ENCODE peak calls at places on chromosome X, in nine cellular contexts. M is Karpas-422, T is Panc1, D is AG04450, R is fibroblast of lung, J is neuronal stem cell, O is HCT116, Q is OCI-LY7, P is psoas muscle. E is an unnamed sample.
A peak's percentile ranks its signal among the peaks of the same experiment; 100 is the strongest.

GRCh38 chrX:123859409-123859827 is 435 bp upstream of the XIAP start:
- DNase-seq in D (no peak), Q (peak; percentile 76), P (no peak), O (no peak), T (no peak), M (no peak), R (no peak), J (peak; percentile 3), E (peak; percentile 92)

GRCh38 chrX:25853002-25853479 is 285.1 kb upstream of the MAGEB18 start:
- DNase-seq in D (no peak), J (no peak), R (no peak), M (no peak), O (no peak), P (no peak), Q (no peak), T (no peak), E (no peak)

GRCh38 chrX:18640686-18641085 is 31.2 kb downstream of the RS1 start:
- DNase-seq in O (no peak), T (no peak), M (no peak), J (peak; percentile 11), Q (no peak), D (no peak), P (no peak), R (no peak), E (no peak)

GRCh38 chrX:75781618-75782017 is 3.4 kb downstream of the MAGEE2 start:
- DNase-seq in D (no peak), P (peak; percentile 16), Q (no peak), J (peak; percentile 0), M (no peak), R (no peak), O (no peak), T (no peak), E (no peak)

GRCh38 chrX:112761239-112762207 is 79.1 kb downstream of the AMOT start:
- DNase-seq in P (no peak), R (no peak), M (peak; percentile 65), D (no peak), Q (peak; percentile 55), T (no peak), J (no peak), O (no peak), E (no peak)

GRCh38 chrX:373641-374471 is 12.9 kb downstream of the PPP2R3B start:
- DNase-seq in Q (peak; percentile 78), J (peak; percentile 52), R (peak; percentile 56), D (no peak), P (no peak), M (no peak), T (no peak), O (no peak), E (no peak)

GRCh38 chrX:153321381-153322105 is at the start of gene PNMA6F:
- DNase-seq in M (no peak), P (no peak), Q (no peak), T (no peak), R (no peak), O (no peak), J (no peak), D (no peak), E (no peak)

GRCh38 chrX:42020225-42020624 is 96.9 kb upstream of the CASK start:
- DNase-seq in R (no peak), P (no peak), D (no peak), O (no peak), T (no peak), Q (no peak), J (no peak), M (no peak), E (no peak)

GRCh38 chrX:133674726-133675470 is 259.6 kb upstream of the GPC4 start:
- DNase-seq in J (no peak), T (no peak), M (no peak), D (no peak), P (no peak), R (no peak), Q (no peak), O (no peak), E (no peak)

GRCh38 chrX:17078031-17078730 is 131.7 kb downstream of the REPS2 start:
- DNase-seq in T (no peak), M (no peak), R (peak; percentile 76), Q (no peak), P (no peak), J (no peak), O (no peak), D (no peak), E (no peak)

GRCh38 chrX:101550825-101551767 is 749 bp downstream of the ARMCX1 start:
- DNase-seq in P (peak; percentile 52), O (no peak), D (no peak), T (no peak), M (no peak), R (peak; percentile 36), Q (no peak), J (peak; percentile 32), E (peak; percentile 87)

DNA sequence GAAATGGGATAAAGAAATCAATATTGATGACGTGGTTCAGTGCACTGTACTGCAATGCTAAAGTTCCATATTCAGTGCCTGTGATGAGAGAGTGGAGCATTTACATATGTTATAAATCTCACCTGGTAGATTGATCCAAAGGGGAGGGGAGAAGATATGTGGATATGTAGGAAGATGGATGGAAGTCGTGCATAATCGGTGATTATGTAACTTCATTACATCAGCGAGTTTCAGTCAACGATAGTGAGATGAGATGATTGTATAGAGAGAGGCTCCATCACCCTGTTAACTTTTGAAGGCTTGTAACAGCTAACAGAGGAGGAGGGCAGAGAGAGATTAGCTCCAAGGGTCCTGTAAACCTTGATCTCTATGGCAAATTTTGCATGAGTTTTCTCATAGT is 1.8 kb downstream of the IL1RAPL1 start:
- DNase-seq in O (no peak), M (no peak), R (no peak), T (no peak), P (no peak), J (no peak), D (no peak), Q (no peak), E (no peak)
- H3K4me3 ChIP-seq in O (peak overlapping the region; percentile 70), M (no peak overlapping the region), R (peak overlapping the region; percentile 63), T (peak overlapping the region; percentile 43), P (peak overlapping the region; percentile 13), J (no peak overlapping the region), D (peak overlapping the region; percentile 71), Q (no peak overlapping the region), E (no peak overlapping the region)

GRCh38 chrX:15269618-15270521 is at the start of gene ASB9:
- DNase-seq in O (peak; percentile 39), R (peak; percentile 19), T (peak; percentile 15), J (no peak), M (no peak), D (no peak), P (no peak), Q (no peak), E (no peak)
- H3K4me3 ChIP-seq in O (peak within 1 kb of the TSS; percentile 44), R (no peak within 1 kb of the TSS), T (peak within 1 kb of the TSS; percentile 22), J (no peak within 1 kb of the TSS), M (no peak within 1 kb of the TSS), D (no peak within 1 kb of the TSS), P (no peak within 1 kb of the TSS), Q (no peak within 1 kb of the TSS), E (no peak within 1 kb of the TSS)

GRCh38 chrX:130121505-130121800 is 11.2 kb upstream of the ELF4 start:
- DNase-seq in P (no peak), T (no peak), R (no peak), D (no peak), Q (no peak), O (no peak), M (no peak), J (no peak), E (no peak)
- H3K4me3 ChIP-seq in P (peak overlapping the region; percentile 62), T (no peak overlapping the region), R (no peak overlapping the region), D (no peak overlapping the region), Q (no peak overlapping the region), O (peak overlapping the region; percentile 47), M (no peak overlapping the region), J (no peak overlapping the region), E (no peak overlapping the region)

GRCh38 chrX:71256051-71256450 is 2.1 kb upstream of the ZMYM3 start:
- DNase-seq in R (peak; percentile 23), D (no peak), O (no peak), T (no peak), J (no peak), M (no peak), P (no peak), Q (no peak), E (no peak)
- H3K4me3 ChIP-seq in R (no peak overlapping the region), D (no peak overlapping the region), O (no peak overlapping the region), T (no peak overlapping the region), J (no peak overlapping the region), M (peak overlapping the region; percentile 97), P (no peak overlapping the region), Q (peak overlapping the region; percentile 96), E (no peak overlapping the region)

DNA sequence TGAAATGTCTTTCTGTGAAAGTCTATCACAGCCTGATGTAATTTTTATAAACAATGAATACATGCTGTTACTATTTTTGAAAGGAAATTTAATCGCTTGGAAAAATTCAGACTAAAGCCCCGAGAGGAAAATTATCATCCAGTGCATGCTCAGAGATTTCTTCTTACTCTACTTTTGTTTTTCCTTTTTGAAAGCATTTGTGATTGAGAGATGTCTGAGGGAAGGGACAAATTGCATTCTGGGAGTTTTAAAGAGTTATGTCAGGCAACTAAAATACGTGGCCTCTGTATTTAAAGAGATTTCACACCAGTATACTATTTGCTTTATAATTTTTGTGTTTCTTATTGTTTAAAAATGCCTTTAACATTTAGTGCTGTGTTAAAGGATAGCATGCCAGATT is 1.4 kb upstream of the ZFX start:
- DNase-seq in O (no peak), M (peak; percentile 65), R (no peak), Q (peak; percentile 29), D (no peak), J (no peak), P (no peak), T (no peak), E (no peak)
- H3K4me3 ChIP-seq in O (peak overlapping the region; percentile 76), M (peak overlapping the region; percentile 91), R (peak overlapping the region; percentile 66), Q (peak overlapping the region; percentile 75), D (no peak overlapping the region), J (peak overlapping the region; percentile 75), P (peak overlapping the region; percentile 87), T (peak overlapping the region; percentile 66), E (no peak overlapping the region)

DNA sequence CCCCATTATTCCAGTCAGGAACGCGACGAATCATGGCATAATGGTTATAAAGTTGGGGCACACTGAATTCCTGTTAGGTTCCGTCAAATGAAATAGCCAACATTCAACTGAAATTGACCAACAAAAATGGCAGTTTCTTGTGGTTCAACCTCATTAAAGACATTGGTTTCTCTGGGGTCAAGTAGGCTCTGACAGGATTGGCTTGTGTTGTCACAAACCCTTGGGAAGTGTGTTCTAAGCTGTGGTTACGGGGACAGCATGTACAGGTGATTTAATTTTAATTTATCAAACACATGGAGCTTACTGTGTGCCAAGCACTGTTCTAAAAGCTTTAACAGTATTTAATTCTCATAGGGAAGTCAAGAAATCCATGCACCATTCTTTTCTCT is 751 bp downstream of the XK start:
- DNase-seq in P (no peak), J (no peak), Q (no peak), T (no peak), D (no peak), O (no peak), R (no peak), M (no peak), E (no peak)
- H3K4me3 ChIP-seq in P (peak overlapping the region; percentile 67), J (no peak overlapping the region), Q (no peak overlapping the region), T (peak overlapping the region; percentile 37), D (no peak overlapping the region), O (peak overlapping the region; percentile 50), R (peak overlapping the region; percentile 48), M (no peak overlapping the region), E (no peak overlapping the region)